ENCODE peak calls at places on chromosomes 12 and 14, in eight cellular contexts. X is OCI-LY7; P is GM04504; W is ovary; G is MCF 10A; H is C1 segment of cervical spinal cord; J is neural crest cell; Y is stimulated activated CD4-positive, alpha-beta T cell treated with anti-CD3 and anti-CD28 coated beads, Interleukin-2, amount 100 ng/mL, for 48 hours. F is an unnamed sample.

GRCh38 chr12:55861396-55861795 is 18.7 kb upstream of the MMP19 start:
- DNase-seq in X (no peak), P (no peak), W (no peak), G (no peak), H (no peak), J (no peak), Y (no peak), F (no peak)

GRCh38 chr14:31294736-31295398 is 87.3 kb upstream of the HECTD1 start:
- DNase-seq in X (no peak), P (no peak), W (no peak), G (no peak), H (no peak), J (no peak), Y (no peak), F (no peak)

GRCh38 chr12:6434205-6435180 is 10.3 kb upstream of the CD27 start:
- DNase-seq in X (no peak), P (no peak), W (peak), G (no peak), H (no peak), J (no peak), Y (peak), F (no peak)

GRCh38 chr14:23130875-23131274 is 11.8 kb upstream of the CEBPE start:
- DNase-seq in X (no peak), P (no peak), W (no peak), G (peak), H (no peak), J (no peak), Y (no peak), F (no peak)

GRCh38 chr12:27841392-27841882 is 61.4 kb upstream of the MANSC4 start:
- DNase-seq in X (no peak), P (peak), W (no peak), G (peak), H (no peak), J (no peak), Y (no peak), F (no peak)

GRCh38 chr12:98440165-98440581 is 75.2 kb upstream of the TMPO start:
- DNase-seq in X (no peak), P (peak), W (peak), G (peak), H (no peak), J (no peak), Y (peak), F (peak)

GRCh38 chr12:27013606-27014084 is 539 bp downstream of the TM7SF3 start:
- DNase-seq in X (peak), P (no peak), W (no peak), G (peak), H (no peak), J (peak), Y (no peak), F (no peak)

GRCh38 chr14:102408729-102409128 is 46.0 kb downstream of the TECPR2 start:
- DNase-seq in X (no peak), P (no peak), W (no peak), G (no peak), H (no peak), J (no peak), Y (no peak), F (no peak)

GRCh38 chr14:50763386-50764007 is 67.5 kb downstream of the NIN start:
- DNase-seq in X (no peak), P (peak), W (peak), G (peak), H (no peak), J (no peak), Y (no peak), F (no peak)

GRCh38 chr14:75259510-75259855 is 19.1 kb upstream of the FOS start:
- DNase-seq in X (no peak), P (no peak), W (no peak), G (no peak), H (no peak), J (no peak), Y (no peak), F (no peak)

GRCh38 chr12:103503546-103504480 is 8.0 kb upstream of the C12orf42 start:
- DNase-seq in X (peak), P (no peak), W (no peak), G (peak), H (no peak), J (peak), Y (peak), F (no peak)

F was measured in glomerular endothelial cell.